ENCODE peak calls at places on chromosomes 6 and 20, in five cellular contexts. H is DMS53, K is SJSA1, Q is mammary epithelial cell, Y is iris pigment epithelial cell. S is an unnamed sample.
A peak's percentile ranks its signal among the peaks of the same experiment; 100 is the strongest.

GRCh38 chr6:55898342-55898741 is 23.0 kb upstream of the BMP5 start:
- DNase-seq in H (no peak), Q (no peak), K (no peak), Y (peak; percentile 83), S (no peak)

GRCh38 chr6:79797912-79798311 is 149.4 kb downstream of the ELOVL4 start:
- DNase-seq in K (no peak), Q (no peak), H (peak; percentile 53), Y (no peak), S (no peak)

GRCh38 chr6:167739721-167740475 is 86.8 kb upstream of the AFDN start:
- DNase-seq in H (no peak), Q (no peak), K (no peak), Y (no peak), S (no peak)

GRCh38 chr6:47034919-47035318 is 7.2 kb downstream of the ADGRF1 start:
- DNase-seq in H (peak; percentile 70), Q (peak; percentile 99), Y (peak; percentile 96), K (peak; percentile 67), S (no peak)

GRCh38 chr6:41428995-41429417 is 93.6 kb downstream of the NCR2 start:
- DNase-seq in Q (peak; percentile 41), Y (peak; percentile 53), H (peak; percentile 45), K (peak; percentile 79), S (peak; percentile 12)

GRCh38 chr20:36483919-36484808 is 57.2 kb upstream of the MYL9 start:
- DNase-seq in Q (peak; percentile 46), H (peak; percentile 83), Y (peak; percentile 60), K (peak; percentile 56), S (no peak)

GRCh38 chr6:65627015-65627414 is 80.0 kb downstream of the EYS start:
- DNase-seq in H (peak; percentile 54), Q (no peak), Y (no peak), K (no peak), S (no peak)

GRCh38 chr20:57844626-57845596 is 135.1 kb upstream of the PMEPA1 start:
- DNase-seq in K (no peak), H (no peak), Y (no peak), Q (no peak), S (no peak)

GRCh38 chr20:11216451-11217314 is 542.9 kb upstream of the JAG1 start:
- DNase-seq in Y (peak; percentile 76), K (no peak), H (peak; percentile 14), Q (no peak), S (no peak)

GRCh38 chr6:137271245-137272183 is 52.3 kb upstream of the IFNGR1 start:
- DNase-seq in Y (peak; percentile 68), H (peak; percentile 67), K (no peak), Q (peak; percentile 41), S (no peak)